ENCODE peak calls at places on chromosomes 4 and X, in nine cellular contexts. Q is stimulated activated CD8-positive, alpha-beta memory T cell treated with anti-CD3 and anti-CD28 coated beads, Interleukin-4, amount 100 ng/mL, for 48 hours; Y is NCI-H1436; I is CD4-positive, alpha-beta memory T cell; L is activated CD4-positive, alpha-beta T cell treated with anti-CD3 and anti-CD28 coated beads for 4 hours; N is heart left ventricle; G is NCI-H82; H is cardiac fibroblast; W is thoracic aorta. B is an unnamed sample.

GRCh38 chr4:15168759-15169158 is 166.5 kb downstream of the CPEB2 start:
- DNase-seq in H (no peak), L (no peak), G (peak), I (no peak), N (no peak), Y (no peak), Q (no peak), W (no peak), B (no peak)

GRCh38 chr4:8534129-8534528 is 46.1 kb upstream of the GPR78 start:
- DNase-seq in Y (no peak), G (no peak), N (no peak), H (no peak), I (no peak), L (no peak), Q (no peak), W (no peak), B (peak)

GRCh38 chrX:40727599-40728252 is 7.6 kb downstream of the MED14 start:
- DNase-seq in Y (no peak), L (no peak), G (no peak), H (no peak), I (no peak), W (no peak), N (no peak), Q (no peak), B (peak)

GRCh38 chrX:6959006-6959405 is 188.5 kb upstream of the STS start:
- DNase-seq in L (no peak), Q (no peak), N (no peak), H (no peak), Y (no peak), W (no peak), I (no peak), G (no peak), B (no peak)

GRCh38 chr4:8708401-8709021 is 115.9 kb downstream of the CPZ start:
- DNase-seq in I (no peak), Y (no peak), H (no peak), L (no peak), N (no peak), W (no peak), G (no peak), Q (no peak), B (no peak)

GRCh38 chrX:906586-906985 is 276.0 kb downstream of the SHOX start:
- DNase-seq in N (no peak), H (no peak), Q (no peak), L (no peak), W (no peak), Y (no peak), I (no peak), G (no peak), B (no peak)

GRCh38 chrX:86806786-86807185 is 658.5 kb downstream of the DACH2 start:
- DNase-seq in I (no peak), G (peak), L (no peak), H (peak), Q (no peak), W (no peak), N (no peak), Y (no peak), B (no peak)

GRCh38 chrX:19721726-19722370 is 165.6 kb downstream of the SH3KBP1 start:
- DNase-seq in H (no peak), I (no peak), W (no peak), Q (no peak), L (no peak), G (no peak), N (no peak), Y (no peak), B (peak)

GRCh38 chrX:116272328-116272727 is 101.8 kb downstream of the AGTR2 start:
- DNase-seq in W (no peak), Y (no peak), Q (no peak), N (no peak), I (no peak), G (no peak), H (peak), L (no peak), B (peak)

GRCh38 chrX:45424341-45424740 is 223.7 kb upstream of the DIPK2B start:
- DNase-seq in I (no peak), G (no peak), Y (no peak), L (no peak), H (no peak), W (no peak), N (no peak), Q (no peak), B (no peak)

GRCh38 chr4:78776729-78777555 is 792 bp downstream of the BMP2K start:
- DNase-seq in G (peak), Q (peak), I (peak), L (peak), N (peak), Y (no peak), H (peak), W (no peak), B (peak)

GRCh38 chr4:75741027-75741426 is 16.6 kb downstream of the USO1 start:
- DNase-seq in N (no peak), Q (no peak), I (no peak), Y (no peak), H (peak), G (no peak), W (no peak), L (no peak), B (no peak)

GRCh38 chr4:159227984-159228383 is 125.1 kb downstream of the RAPGEF2 start:
- DNase-seq in I (no peak), H (peak), Q (no peak), Y (no peak), G (no peak), N (peak), W (peak), L (no peak), B (peak)

GRCh38 chr4:36835246-36835645 is 409.3 kb upstream of the NWD2 start:
- DNase-seq in N (no peak), Y (no peak), I (no peak), Q (no peak), G (no peak), H (no peak), W (no peak), L (no peak), B (no peak)

GRCh38 chr4:176123710-176124407 is 58.2 kb downstream of the WDR17 start:
- DNase-seq in I (no peak), H (peak), Y (no peak), L (no peak), W (no peak), Q (no peak), N (no peak), G (peak), B (peak)

GRCh38 chr4:82372874-82373815 is 646 bp downstream of the HNRNPD start:
- DNase-seq in Q (peak), G (peak), L (peak), Y (peak), W (peak), N (peak), H (peak), I (peak), B (peak)

GRCh38 chrX:149286940-149287349 is 218.2 kb downstream of the IDS start:
- DNase-seq in H (peak), G (peak), N (no peak), L (peak), Q (peak), W (no peak), I (peak), Y (peak), B (no peak)

GRCh38 chr4:122341906-122342305 is 36.9 kb upstream of the ADAD1 start:
- DNase-seq in I (no peak), N (no peak), H (peak), L (no peak), Y (no peak), G (no peak), W (no peak), Q (no peak), B (peak)

GRCh38 chr4:150886597-150886996 is 128.5 kb downstream of the LRBA start:
- DNase-seq in W (no peak), H (peak), Y (no peak), Q (no peak), I (no peak), G (no peak), L (no peak), N (no peak), B (no peak)

GRCh38 chr4:22969314-22969896 is 276.7 kb downstream of the GBA3 start:
- DNase-seq in N (no peak), W (no peak), Q (no peak), H (peak), L (no peak), G (no peak), Y (no peak), I (no peak), B (no peak)

GRCh38 chrX:139495324-139495723 is 35.2 kb upstream of the F9 start:
- DNase-seq in Q (no peak), I (no peak), G (no peak), N (no peak), L (no peak), H (no peak), Y (no peak), W (no peak), B (no peak)

B was measured in MG63.